ENCODE peak calls at places on chromosomes 2 and 18, in six cellular contexts. J is endothelial cell of umbilical vein, U is lower lobe of right lung, Q is tibial artery, D is stomach, E is Caco-2. N is an unnamed sample.

GRCh38 chr2:54665436-54665856 is 58.0 kb upstream of the EML6 start:
- DNase-seq in D (peak; percentile 54), U (no peak), J (peak; percentile 76), E (peak; percentile 70), Q (no peak), N (peak; percentile 61)

GRCh38 chr2:64324746-64325410 is 129.1 kb upstream of the LGALSL start:
- DNase-seq in Q (no peak), U (no peak), E (no peak), D (no peak), J (no peak), N (no peak)

GRCh38 chr18:31555971-31556747 is 35.5 kb upstream of the TTR start:
- DNase-seq in U (no peak), Q (no peak), E (peak; percentile 48), D (no peak), J (peak; percentile 82), N (peak; percentile 64)

GRCh38 chr18:44627245-44627644 is 53.4 kb upstream of the SETBP1 start:
- DNase-seq in U (no peak), D (no peak), E (no peak), Q (no peak), J (peak; percentile 33), N (peak; percentile 8)

GRCh38 chr2:9799011-9799596 is 44.2 kb upstream of the TAF1B start:
- DNase-seq in U (no peak), E (no peak), Q (no peak), D (no peak), J (no peak), N (no peak)

GRCh38 chr2:10521356-10521755 is 73.2 kb upstream of the ODC1 start:
- DNase-seq in J (no peak), U (no peak), E (no peak), Q (no peak), D (no peak), N (no peak)

GRCh38 chr2:197377670-197378069 is 57.2 kb downstream of the SF3B1 start:
- DNase-seq in U (no peak), Q (no peak), D (no peak), J (no peak), E (no peak), N (no peak)

GRCh38 chr2:2222931-2223330 is 108.1 kb downstream of the MYT1L start:
- DNase-seq in U (no peak), Q (no peak), J (no peak), E (no peak), D (no peak), N (peak; percentile 24)

GRCh38 chr2:239818086-239818485 is 207.1 kb downstream of the NDUFA10 start:
- DNase-seq in E (no peak), Q (no peak), U (no peak), J (no peak), D (peak; percentile 8), N (no peak)

GRCh38 chr2:73238149-73238548 is 4.0 kb downstream of the CCT7 start:
- DNase-seq in E (no peak), U (no peak), Q (no peak), D (no peak), J (no peak), N (no peak)

GRCh38 chr2:150167711-150168110 is 319.8 kb downstream of the RND3 start:
- DNase-seq in J (peak; percentile 63), D (no peak), U (no peak), E (no peak), Q (no peak), N (peak; percentile 95)
- H3K9me3 ChIP-seq in J (no peaks in the 10 kb centered on the region), D (peaks cover 6% of the 10 kb centered on the region), U (no peaks in the 10 kb centered on the region), E (peaks cover 5% of the 10 kb centered on the region), Q (no peaks in the 10 kb centered on the region), N (no peaks in the 10 kb centered on the region)

GRCh38 chr18:35306588-35307250 is 16.7 kb upstream of the ZSCAN30 start:
- DNase-seq in Q (no peak), U (no peak), E (no peak), J (no peak), D (no peak), N (no peak)
- H3K9me3 ChIP-seq in Q (peaks cover 54% of the 10 kb centered on the region), U (peaks cover 99% of the 10 kb centered on the region), E (no peaks in the 10 kb centered on the region), J (peaks cover 35% of the 10 kb centered on the region), D (peaks cover 99% of the 10 kb centered on the region), N (no peaks in the 10 kb centered on the region)

GRCh38 chr18:9292047-9292446 is 42.5 kb upstream of the TWSG1 start:
- DNase-seq in Q (no peak), D (no peak), J (no peak), U (no peak), E (no peak), N (no peak)
- H3K9me3 ChIP-seq in Q (peaks cover 16% of the 10 kb centered on the region), D (peaks cover 35% of the 10 kb centered on the region), J (no peaks in the 10 kb centered on the region), U (peaks cover 16% of the 10 kb centered on the region), E (peaks cover 32% of the 10 kb centered on the region), N (peaks cover 6% of the 10 kb centered on the region)

GRCh38 chr18:78554944-78555608 is 424.5 kb upstream of the SALL3 start:
- DNase-seq in D (no peak), J (no peak), E (no peak), U (no peak), Q (no peak), N (no peak)

GRCh38 chr18:78559584-78559983 is 420.0 kb upstream of the SALL3 start:
- DNase-seq in J (no peak), U (no peak), E (no peak), Q (no peak), D (no peak), N (no peak)

GRCh38 chr18:78558948-78559347 is 420.7 kb upstream of the SALL3 start:
- DNase-seq in J (no peak), Q (no peak), E (no peak), D (no peak), U (no peak), N (no peak)

GRCh38 chr18:78558101-78558810 is 421.4 kb upstream of the SALL3 start:
- DNase-seq in E (no peak), J (no peak), D (no peak), U (no peak), Q (no peak), N (no peak)

DNA sequence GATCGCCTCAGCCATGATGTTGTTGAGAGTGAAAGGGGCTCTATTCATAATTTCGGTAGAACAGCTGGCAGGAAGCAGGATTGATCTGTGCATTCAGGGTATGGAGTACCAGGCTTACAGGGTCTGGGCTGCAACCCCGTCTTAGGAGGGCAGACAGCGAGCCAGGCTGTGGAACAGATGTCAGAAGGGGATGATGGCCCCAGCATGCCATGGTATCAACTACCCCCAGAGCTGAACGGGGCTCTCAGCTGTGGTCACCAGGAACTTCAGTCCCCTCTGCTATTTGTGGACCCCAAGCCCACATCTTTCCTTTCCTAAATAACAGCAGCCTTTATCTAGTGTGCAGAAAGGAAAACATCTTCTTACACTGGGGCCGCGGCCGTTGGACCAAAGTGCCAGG is 422.2 kb upstream of the SALL3 start:
- DNase-seq in D (no peak), J (no peak), E (no peak), Q (no peak), U (no peak), N (no peak)
- H3K9me3 ChIP-seq in D (peaks cover 14% of the 10 kb centered on the region), J (no peaks in the 10 kb centered on the region), E (no peaks in the 10 kb centered on the region), Q (peaks cover 12% of the 10 kb centered on the region), U (peaks cover 14% of the 10 kb centered on the region), N (no peaks in the 10 kb centered on the region)

GRCh38 chr2:24543252-24543651 is 52.2 kb downstream of the NCOA1 start:
- DNase-seq in E (no peak), Q (no peak), U (no peak), D (no peak), J (no peak), N (peak; percentile 46)

GRCh38 chr2:24540011-24540477 is 49.0 kb downstream of the NCOA1 start:
- DNase-seq in E (no peak), D (no peak), U (no peak), J (no peak), Q (no peak), N (peak; percentile 14)

GRCh38 chr2:24538720-24539119 is 47.7 kb downstream of the NCOA1 start:
- DNase-seq in Q (no peak), U (no peak), E (no peak), J (no peak), D (no peak), N (no peak)

GRCh38 chr2:24542269-24542872 is 51.3 kb downstream of the NCOA1 start:
- DNase-seq in E (no peak), U (no peak), Q (no peak), D (no peak), J (no peak), N (no peak)

GRCh38 chr2:24539258-24539657 is 48.2 kb downstream of the NCOA1 start:
- DNase-seq in U (no peak), E (no peak), J (no peak), D (no peak), Q (no peak), N (no peak)
- H3K9me3 ChIP-seq in U (peaks cover 3% of the 10 kb centered on the region), E (peaks cover 6% of the 10 kb centered on the region), J (no peaks in the 10 kb centered on the region), D (no peaks in the 10 kb centered on the region), Q (no peaks in the 10 kb centered on the region), N (no peaks in the 10 kb centered on the region)

DNA sequence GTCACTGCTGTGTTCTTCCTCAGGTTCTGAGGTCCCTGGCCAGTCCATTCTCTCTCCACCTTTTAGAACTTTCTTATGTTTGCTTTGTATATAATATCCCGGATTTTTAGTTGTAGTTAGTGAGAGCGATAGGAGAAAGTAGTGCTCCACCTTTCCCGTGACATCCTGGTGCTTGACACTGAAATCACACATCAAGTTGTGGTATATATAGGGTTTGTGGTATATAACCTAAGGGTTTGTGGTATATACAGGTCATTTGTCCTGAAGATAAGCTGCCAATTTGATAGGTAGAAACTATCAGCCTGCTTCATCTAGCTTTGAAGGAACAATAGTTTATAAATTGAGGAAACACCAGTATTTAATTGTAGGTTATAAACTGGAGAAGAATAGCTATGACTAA is 13.1 kb downstream of the ZNF892 start:
- DNase-seq in J (no peak), Q (no peak), U (no peak), D (no peak), E (no peak), N (no peak)
- H3K9me3 ChIP-seq in J (peaks cover 4% of the 10 kb centered on the region), Q (peaks cover 84% of the 10 kb centered on the region), U (peaks cover 99% of the 10 kb centered on the region), D (peaks cover 99% of the 10 kb centered on the region), E (peaks cover 40% of the 10 kb centered on the region), N (peaks cover 67% of the 10 kb centered on the region)

GRCh38 chr18:43276471-43276870 is 819 bp downstream of the SYT4 start:
- DNase-seq in D (no peak), E (no peak), U (no peak), Q (no peak), J (no peak), N (no peak)
- H3K9me3 ChIP-seq in D (no peaks in the 10 kb centered on the region), E (no peaks in the 10 kb centered on the region), U (no peaks in the 10 kb centered on the region), Q (no peaks in the 10 kb centered on the region), J (no peaks in the 10 kb centered on the region), N (no peaks in the 10 kb centered on the region)

GRCh38 chr2:160087854-160088745 is 25.7 kb upstream of the PLA2R1 start:
- DNase-seq in Q (no peak), E (peak; percentile 33), U (no peak), J (no peak), D (no peak), N (peak; percentile 60)
- H3K9me3 ChIP-seq in Q (peaks cover 54% of the 10 kb centered on the region), E (peaks cover 30% of the 10 kb centered on the region), U (peaks cover 53% of the 10 kb centered on the region), J (peaks cover 11% of the 10 kb centered on the region), D (peaks cover 89% of the 10 kb centered on the region), N (peaks cover 8% of the 10 kb centered on the region)

GRCh38 chr18:78562446-78563020 is 417.1 kb upstream of the SALL3 start:
- DNase-seq in U (no peak), J (no peak), E (no peak), D (no peak), Q (no peak), N (no peak)
- H3K9me3 ChIP-seq in U (no peaks in the 10 kb centered on the region), J (peaks cover 3% of the 10 kb centered on the region), E (no peaks in the 10 kb centered on the region), D (peaks cover 7% of the 10 kb centered on the region), Q (no peaks in the 10 kb centered on the region), N (no peaks in the 10 kb centered on the region)